ENCODE peak calls at places on chromosomes 1 and 21, in four cellular contexts. I is NCI-H2171 treated with DMSO at 0.1 percent for 48 hours, E is amygdala, M is HEK293T. V is an unnamed sample.

GRCh38 chr1:42735477-42736105 is 4.4 kb downstream of the CLDN19 start:
- DNase-seq in I (peak), E (no peak), M (no peak), V (no peak)

GRCh38 chr1:58827298-58827697 is 43.5 kb upstream of the JUN start:
- DNase-seq in I (no peak), E (no peak), M (no peak), V (no peak)

GRCh38 chr1:36481771-36482723 is 666 bp downstream of the CSF3R start:
- DNase-seq in I (no peak), E (no peak), M (no peak), V (no peak)

GRCh38 chr1:9376430-9376829 is 83.7 kb downstream of the SPSB1 start:
- DNase-seq in I (no peak), E (no peak), M (no peak), V (no peak)

GRCh38 chr1:105427543-105427942 is 1628.9 kb upstream of the PRMT6 start:
- DNase-seq in I (no peak), E (no peak), M (no peak), V (no peak)

GRCh38 chr1:203408485-203409229 is 57.7 kb upstream of the FMOD start:
- DNase-seq in I (peak), E (peak), M (no peak), V (no peak)

GRCh38 chr1:145891587-145892485 is 6.2 kb upstream of the ANKRD35 start:
- DNase-seq in I (peak), E (peak), M (peak), V (peak)

GRCh38 chr1:32031578-32032286 is 18.1 kb downstream of the KHDRBS1 start:
- DNase-seq in I (no peak), E (no peak), M (no peak), V (no peak)

GRCh38 chr1:116134178-116134773 is 23.1 kb downstream of the MAB21L3 start:
- DNase-seq in I (no peak), E (no peak), M (no peak), V (no peak)

GRCh38 chr1:112718691-112719418 is 3.7 kb upstream of the PPM1J start:
- DNase-seq in I (peak), E (peak), M (peak), V (peak)

GRCh38 chr21:31386006-31386405 is 41.9 kb upstream of the TIAM1 start:
- DNase-seq in I (no peak), E (no peak), M (no peak), V (no peak)

GRCh38 chr1:209094384-209094783 is 489.1 kb upstream of the CAMK1G start:
- DNase-seq in I (no peak), E (no peak), M (no peak), V (no peak)

GRCh38 chr1:232344791-232345399 is 285.0 kb downstream of the SIPA1L2 start:
- DNase-seq in I (no peak), E (no peak), M (no peak), V (no peak)

GRCh38 chr1:197444754-197445153 is 176.7 kb downstream of the CRB1 start:
- DNase-seq in I (no peak), E (no peak), M (no peak), V (peak)

GRCh38 chr1:203456577-203456976 is 19.0 kb upstream of the PRELP start:
- DNase-seq in I (no peak), E (no peak), M (no peak), V (no peak)

GRCh38 chr1:155073377-155074272 is 5.0 kb upstream of the EFNA3 start:
- DNase-seq in I (no peak), E (no peak), M (no peak), V (no peak)

GRCh38 chr1:175218786-175219447 is 26.3 kb upstream of the KIAA0040 start:
- DNase-seq in I (no peak), E (no peak), M (no peak), V (no peak)

GRCh38 chr1:94958081-94958480 is 31.2 kb upstream of the CNN3 start:
- DNase-seq in I (no peak), E (no peak), M (no peak), V (no peak)

GRCh38 chr1:68478662-68479061 is 18.2 kb downstream of the DEPDC1 start:
- DNase-seq in I (no peak), E (no peak), M (no peak), V (no peak)

GRCh38 chr21:38800046-38800758 is 5.5 kb upstream of the ETS2 start:
- DNase-seq in I (no peak), E (no peak), M (no peak), V (no peak)

GRCh38 chr1:200938955-200939354 is 44.3 kb downstream of the INAVA start:
- DNase-seq in I (no peak), E (no peak), M (no peak), V (no peak)

GRCh38 chr1:83508485-83509151 is 490.3 kb downstream of the TTLL7 start:
- DNase-seq in I (no peak), E (no peak), M (no peak), V (no peak)

GRCh38 chr1:1597275-1597930 is 2.5 kb downstream of the FNDC10 start:
- DNase-seq in I (peak), E (no peak), M (no peak), V (no peak)

GRCh38 chr1:26761217-26761616 is 26.5 kb upstream of the PIGV start:
- DNase-seq in I (no peak), E (peak), M (no peak), V (no peak)

GRCh38 chr1:22741118-22741517 is 30.5 kb downstream of the EPHB2 start:
- DNase-seq in I (peak), E (no peak), M (no peak), V (no peak)

GRCh38 chr1:7097938-7098592 is 312.8 kb downstream of the CAMTA1 start:
- DNase-seq in I (no peak), E (no peak), M (no peak), V (no peak)